ENCODE peak calls at places on chromosome 14, in four cellular contexts. K, Q, Z and I are unnamed samples. For H3K4me1, the result is how much of the 10 kb centered on the place peaks cover.

GRCh38 chr14:61281186-61281676 is at the start of gene TMEM30B:
- DNase-seq in K (no peak), Q (peak), Z (peak), I (peak)

GRCh38 chr14:41280745-41281144 is 325.9 kb upstream of the LRFN5 start:
- DNase-seq in K (no peak), Q (no peak), Z (no peak), I (no peak)

GRCh38 chr14:53531151-53531550 is 378.0 kb upstream of the DDHD1 start:
- DNase-seq in K (no peak), Q (no peak), Z (no peak), I (no peak)

GRCh38 chr14:98259881-98260280 is 1012.1 kb downstream of the BCL11B start:
- DNase-seq in K (no peak), Q (no peak), Z (no peak), I (no peak)

GRCh38 chr14:90383731-90384542 is 12.9 kb upstream of the CALM1 start:
- DNase-seq in K (no peak), Q (peak), Z (peak), I (no peak)

GRCh38 chr14:85702191-85702590 is 172.2 kb downstream of the FLRT2 start:
- DNase-seq in K (no peak), Q (no peak), Z (no peak), I (no peak)

GRCh38 chr14:106877527-106877926 is 1351.1 kb downstream of the TMEM121 start:
- DNase-seq in K (no peak), Q (no peak), Z (no peak), I (no peak)

GRCh38 chr14:91294153-91294552 is 49.6 kb upstream of the GPR68 start:
- DNase-seq in K (no peak), Q (no peak), Z (no peak), I (no peak)

GRCh38 chr14:58243790-58244555 is 670 bp upstream of the PSMA3 start:
- DNase-seq in K (peak), Q (no peak), Z (peak), I (no peak)

GRCh38 chr14:59244581-59244980 is 56.1 kb downstream of the DAAM1 start:
- DNase-seq in K (no peak), Q (no peak), Z (no peak), I (no peak)

GRCh38 chr14:72688990-72689677 is 204.8 kb downstream of the DPF3 start:
- DNase-seq in K (no peak), Q (no peak), Z (no peak), I (no peak)

GRCh38 chr14:73965206-73965605 is 15.1 kb downstream of the COQ6 start:
- DNase-seq in K (no peak), Q (no peak), Z (no peak), I (no peak)

GRCh38 chr14:87522575-87522974 is 470.4 kb downstream of the GALC start:
- DNase-seq in K (no peak), Q (no peak), Z (no peak), I (no peak)

GRCh38 chr14:71394386-71394785 is 487.1 kb downstream of the PCNX1 start:
- DNase-seq in K (no peak), Q (no peak), Z (no peak), I (no peak)

GRCh38 chr14:83294941-83295340 is 1761.3 kb upstream of the SEL1L start:
- DNase-seq in K (no peak), Q (no peak), Z (no peak), I (no peak)

GRCh38 chr14:72845675-72846074 is 48.2 kb downstream of the DPF3 start:
- DNase-seq in K (no peak), Q (no peak), Z (no peak), I (no peak)

GRCh38 chr14:51507556-51508511 is 143.9 kb upstream of the FRMD6 start:
- DNase-seq in K (peak), Q (no peak), Z (peak), I (no peak)

GRCh38 chr14:70663707-70664179 is 22.0 kb downstream of the TTC9 start:
- DNase-seq in K (no peak), Q (no peak), Z (no peak), I (no peak)

GRCh38 chr14:33840797-33841196 is 110.1 kb downstream of the EGLN3 start:
- DNase-seq in K (no peak), Q (no peak), Z (no peak), I (no peak)

GRCh38 chr14:26448181-26448855 is 149.5 kb downstream of the NOVA1 start:
- DNase-seq in K (no peak), Q (no peak), Z (no peak), I (no peak)

GRCh38 chr14:32932921-32933622 is 5.6 kb upstream of the NPAS3 start:
- DNase-seq in K (no peak), Q (no peak), Z (no peak), I (no peak)

GRCh38 chr14:65210118-65210826 is 108.0 kb upstream of the MAX start:
- DNase-seq in K (no peak), Q (no peak), Z (no peak), I (no peak)
- H3K4me1 ChIP-seq in K (under half), Q (under half), Z (under half), I (under half)

GRCh38 chr14:64937176-64937820 is 5.2 kb downstream of the GPX2 start:
- DNase-seq in K (no peak), Q (no peak), Z (peak), I (no peak)

GRCh38 chr14:64939817-64940190 is 2.7 kb downstream of the GPX2 start:
- DNase-seq in K (no peak), Q (no peak), Z (no peak), I (no peak)

GRCh38 chr14:64940336-64940910 is 2.1 kb downstream of the GPX2 start:
- DNase-seq in K (no peak), Q (peak), Z (no peak), I (no peak)

GRCh38 chr14:64937821-64938193 is 4.7 kb downstream of the GPX2 start:
- DNase-seq in K (no peak), Q (no peak), Z (no peak), I (no peak)

DNA sequence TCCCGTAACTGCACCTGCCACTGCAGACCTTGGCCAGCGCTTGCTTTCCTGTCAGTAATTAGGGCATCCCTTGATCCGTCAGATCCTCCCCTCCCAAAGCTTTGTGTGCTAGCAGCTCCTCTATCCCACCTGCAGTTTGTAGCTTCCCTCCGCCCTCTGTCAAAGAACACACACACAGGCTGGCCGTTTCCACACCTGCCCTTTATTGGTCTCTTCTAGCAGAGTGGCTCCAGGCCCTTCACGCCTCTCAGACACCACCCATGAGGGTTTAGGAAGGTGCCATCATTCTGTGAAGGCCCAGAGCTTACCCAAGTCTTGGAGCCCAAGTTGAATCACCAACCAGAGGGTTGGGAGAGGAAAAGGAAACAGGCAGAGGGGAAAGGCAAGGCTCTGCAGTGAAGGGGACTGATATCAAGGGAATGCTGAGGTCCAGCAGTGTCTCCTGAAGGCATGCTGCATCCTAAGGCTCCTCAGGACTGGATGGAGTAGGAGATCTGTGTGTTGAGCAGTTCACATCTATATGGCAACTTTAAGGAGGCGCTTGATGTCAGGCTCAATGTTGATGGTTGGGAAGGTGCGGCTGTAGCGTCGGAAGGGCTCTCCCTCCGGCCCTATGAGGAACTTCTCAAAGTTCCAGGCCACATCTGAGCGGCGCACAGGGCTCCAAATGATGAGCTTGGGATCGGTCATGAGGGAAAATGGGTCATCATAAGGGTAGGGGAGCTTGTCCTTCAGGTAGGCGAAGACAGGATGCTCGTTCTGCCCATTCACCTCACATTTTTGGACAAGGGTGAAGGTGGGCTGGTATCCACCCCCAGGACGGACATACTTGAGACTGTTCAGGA is 3.4 kb downstream of the GPX2 start:
- DNase-seq in K (no peak), Q (no peak), Z (peak), I (no peak)
- H3K4me1 ChIP-seq in K (under half), Q (under half), Z (under half), I (under half)

GRCh38 chr14:22448035-22448904 is 140.8 kb downstream of the DAD1 start:
- DNase-seq in K (no peak), Q (no peak), Z (no peak), I (no peak)
- H3K4me1 ChIP-seq in K (under half), Q (under half), Z (under half), I (under half)

GRCh38 chr14:22423958-22424357 is 165.1 kb downstream of the DAD1 start:
- DNase-seq in K (no peak), Q (no peak), Z (no peak), I (no peak)
- H3K4me1 ChIP-seq in K (under half), Q (under half), Z (under half), I (under half)